ENCODE peak calls at places on chromosomes 6 and 20, in nine cellular contexts. F is amniotic stem cell; P is NCI-H524; T is nephron progenitor cell; C is GM23338; I is activated CD4-positive, alpha-beta T cell treated with anti-CD3 and anti-CD28 coated beads for 1 hour; N is renal cortical epithelial cell; Q is ovary; G is heart right ventricle. U is an unnamed sample.

GRCh38 chr20:1934578-1935573 is 39.7 kb downstream of the SIRPA start:
- DNase-seq in F (no peak), P (no peak), T (no peak), C (no peak), I (no peak), N (peak; percentile 79), Q (peak; percentile 63), G (peak; percentile 34), U (no peak)

GRCh38 chr6:19535351-19535750 is 301.8 kb upstream of the ID4 start:
- DNase-seq in F (no peak), P (no peak), T (no peak), C (no peak), I (no peak), N (no peak), Q (no peak), G (no peak), U (no peak)

GRCh38 chr6:127794405-127794804 is 106.5 kb downstream of the THEMIS start:
- DNase-seq in F (no peak), P (no peak), T (no peak), C (no peak), I (no peak), N (no peak), Q (no peak), G (no peak), U (no peak)

GRCh38 chr6:158879180-158879579 is 60.0 kb upstream of the EZR start:
- DNase-seq in F (no peak), P (no peak), T (no peak), C (peak; percentile 21), I (no peak), N (no peak), Q (no peak), G (no peak), U (peak; percentile 37)

GRCh38 chr6:138722425-138723371 is 50.9 kb upstream of the CCDC28A start:
- DNase-seq in F (no peak), P (no peak), T (no peak), C (no peak), I (no peak), N (peak; percentile 53), Q (no peak), G (no peak), U (no peak)

GRCh38 chr20:25579081-25579770 is 6.1 kb downstream of the NINL start:
- DNase-seq in F (no peak), P (peak; percentile 87), T (peak; percentile 26), C (peak; percentile 42), I (no peak), N (no peak), Q (peak; percentile 50), G (no peak), U (no peak)

GRCh38 chr6:89432875-89433636 is at the start of gene ANKRD6:
- DNase-seq in F (no peak), P (peak; percentile 19), T (peak; percentile 94), C (peak; percentile 83), I (peak; percentile 73), N (no peak), Q (peak; percentile 89), G (peak; percentile 64), U (peak; percentile 92)

GRCh38 chr6:130322673-130323268 is 43.0 kb upstream of the TMEM200A start:
- DNase-seq in F (peak; percentile 63), P (peak; percentile 14), T (peak; percentile 33), C (peak; percentile 80), I (peak; percentile 28), N (peak; percentile 63), Q (peak; percentile 48), G (peak; percentile 24), U (no peak)

GRCh38 chr6:116649129-116649528 is 19.4 kb downstream of the ZUP1 start:
- DNase-seq in F (no peak), P (no peak), T (no peak), C (no peak), I (no peak), N (no peak), Q (no peak), G (no peak), U (no peak)

GRCh38 chr20:4681971-4682370 is 39.7 kb upstream of the PRND start:
- DNase-seq in F (no peak), P (no peak), T (no peak), C (no peak), I (no peak), N (no peak), Q (no peak), G (no peak), U (no peak)

GRCh38 chr20:47576516-47577033 is 74.9 kb downstream of the NCOA3 start:
- DNase-seq in F (peak; percentile 59), P (peak; percentile 34), T (peak; percentile 53), C (peak; percentile 54), I (no peak), N (peak; percentile 95), Q (peak; percentile 61), G (peak; percentile 83), U (no peak)

GRCh38 chr6:141682391-141682790 is 450.3 kb upstream of the GJE1 start:
- DNase-seq in F (no peak), P (no peak), T (no peak), C (peak; percentile 32), I (no peak), N (no peak), Q (no peak), G (no peak), U (no peak)

GRCh38 chr6:132932566-132932965 is 118.2 kb downstream of the RPS12 start:
- DNase-seq in F (no peak), P (no peak), T (no peak), C (no peak), I (no peak), N (no peak), Q (no peak), G (no peak), U (no peak)

GRCh38 chr6:159047896-159048685 is 3.3 kb upstream of the TAGAP start:
- DNase-seq in F (no peak), P (no peak), T (no peak), C (no peak), I (no peak), N (no peak), Q (no peak), G (no peak), U (no peak)

GRCh38 chr6:142413111-142413510 is 111.3 kb downstream of the ADGRG6 start:
- DNase-seq in F (no peak), P (no peak), T (no peak), C (no peak), I (no peak), N (peak; percentile 81), Q (no peak), G (no peak), U (no peak)